ENCODE peak calls at places on chromosomes 6 and 20, in six cellular contexts. One of them, this sample, is unnamed.

GRCh38 chr6:13834762-13835161 is 20.4 kb upstream of the MCUR1 start:
- DNase-seq in osteocyte: peak
- DNase-seq in stimulated activated CD4-positive, alpha-beta T cell treated with anti-CD3 and anti-CD28 coated beads, TNF-alpha, amount 100 ng/mL, for 24 hours: no peak
- DNase-seq in naive thymus-derived CD4-positive, alpha-beta T cell: no peak
- DNase-seq in NCI-H1436: no peak
- DNase-seq in A549: no peak
- DNase-seq in this sample: no peak

GRCh38 chr20:31666258-31667042 is 28.7 kb downstream of the COX4I2 start:
- DNase-seq in naive thymus-derived CD4-positive, alpha-beta T cell: no peak
- DNase-seq in A549: no peak
- DNase-seq in stimulated activated CD4-positive, alpha-beta T cell treated with anti-CD3 and anti-CD28 coated beads, TNF-alpha, amount 100 ng/mL, for 24 hours: no peak
- DNase-seq in osteocyte: no peak
- DNase-seq in NCI-H1436: no peak
- DNase-seq in this sample: no peak

GRCh38 chr6:41755895-41756294 is 8.7 kb upstream of the PGC start:
- DNase-seq in stimulated activated CD4-positive, alpha-beta T cell treated with anti-CD3 and anti-CD28 coated beads, TNF-alpha, amount 100 ng/mL, for 24 hours: no peak
- DNase-seq in NCI-H1436: no peak
- DNase-seq in osteocyte: no peak
- DNase-seq in A549: no peak
- DNase-seq in naive thymus-derived CD4-positive, alpha-beta T cell: no peak
- DNase-seq in this sample: no peak

GRCh38 chr6:20402181-20403079 is 751 bp downstream of the E2F3 start:
- DNase-seq in naive thymus-derived CD4-positive, alpha-beta T cell: peak
- DNase-seq in stimulated activated CD4-positive, alpha-beta T cell treated with anti-CD3 and anti-CD28 coated beads, TNF-alpha, amount 100 ng/mL, for 24 hours: peak
- DNase-seq in NCI-H1436: peak
- DNase-seq in osteocyte: no peak
- DNase-seq in A549: peak
- DNase-seq in this sample: peak

GRCh38 chr6:6851059-6851658 is 256.6 kb upstream of the RREB1 start:
- DNase-seq in NCI-H1436: no peak
- DNase-seq in naive thymus-derived CD4-positive, alpha-beta T cell: no peak
- DNase-seq in A549: peak
- DNase-seq in osteocyte: no peak
- DNase-seq in stimulated activated CD4-positive, alpha-beta T cell treated with anti-CD3 and anti-CD28 coated beads, TNF-alpha, amount 100 ng/mL, for 24 hours: no peak
- DNase-seq in this sample: peak

GRCh38 chr6:134628154-134628553 is 310.2 kb upstream of the SGK1 start:
- DNase-seq in osteocyte: no peak
- DNase-seq in A549: no peak
- DNase-seq in naive thymus-derived CD4-positive, alpha-beta T cell: no peak
- DNase-seq in NCI-H1436: no peak
- DNase-seq in stimulated activated CD4-positive, alpha-beta T cell treated with anti-CD3 and anti-CD28 coated beads, TNF-alpha, amount 100 ng/mL, for 24 hours: no peak
- DNase-seq in this sample: no peak

GRCh38 chr20:41339957-41340326 is 679 bp upstream of the LPIN3 start:
- DNase-seq in osteocyte: peak
- DNase-seq in naive thymus-derived CD4-positive, alpha-beta T cell: peak
- DNase-seq in A549: peak
- DNase-seq in stimulated activated CD4-positive, alpha-beta T cell treated with anti-CD3 and anti-CD28 coated beads, TNF-alpha, amount 100 ng/mL, for 24 hours: peak
- DNase-seq in NCI-H1436: peak
- DNase-seq in this sample: peak

GRCh38 chr6:45586216-45587171 is 208.8 kb upstream of the SUPT3H start:
- DNase-seq in naive thymus-derived CD4-positive, alpha-beta T cell: peak
- DNase-seq in osteocyte: no peak
- DNase-seq in A549: no peak
- DNase-seq in NCI-H1436: peak
- DNase-seq in stimulated activated CD4-positive, alpha-beta T cell treated with anti-CD3 and anti-CD28 coated beads, TNF-alpha, amount 100 ng/mL, for 24 hours: no peak
- DNase-seq in this sample: no peak

GRCh38 chr6:29945421-29945820 is 3.1 kb downstream of the HLA-A start:
- DNase-seq in naive thymus-derived CD4-positive, alpha-beta T cell: no peak
- DNase-seq in NCI-H1436: no peak
- DNase-seq in stimulated activated CD4-positive, alpha-beta T cell treated with anti-CD3 and anti-CD28 coated beads, TNF-alpha, amount 100 ng/mL, for 24 hours: no peak
- DNase-seq in A549: no peak
- DNase-seq in osteocyte: no peak
- DNase-seq in this sample: no peak

GRCh38 chr6:158312165-158312564 is at the start of gene TULP4:
- DNase-seq in osteocyte: no peak
- DNase-seq in NCI-H1436: no peak
- DNase-seq in A549: no peak
- DNase-seq in stimulated activated CD4-positive, alpha-beta T cell treated with anti-CD3 and anti-CD28 coated beads, TNF-alpha, amount 100 ng/mL, for 24 hours: no peak
- DNase-seq in naive thymus-derived CD4-positive, alpha-beta T cell: no peak
- DNase-seq in this sample: no peak

GRCh38 chr20:34043025-34043424 is 49.3 kb downstream of the RALY start:
- DNase-seq in A549: no peak
- DNase-seq in osteocyte: no peak
- DNase-seq in stimulated activated CD4-positive, alpha-beta T cell treated with anti-CD3 and anti-CD28 coated beads, TNF-alpha, amount 100 ng/mL, for 24 hours: no peak
- DNase-seq in NCI-H1436: no peak
- DNase-seq in naive thymus-derived CD4-positive, alpha-beta T cell: no peak
- DNase-seq in this sample: no peak

GRCh38 chr20:42432931-42433330 is 756.8 kb downstream of the PTPRT start:
- DNase-seq in osteocyte: no peak
- DNase-seq in stimulated activated CD4-positive, alpha-beta T cell treated with anti-CD3 and anti-CD28 coated beads, TNF-alpha, amount 100 ng/mL, for 24 hours: no peak
- DNase-seq in A549: no peak
- DNase-seq in naive thymus-derived CD4-positive, alpha-beta T cell: no peak
- DNase-seq in NCI-H1436: no peak
- DNase-seq in this sample: no peak

GRCh38 chr6:16450285-16450684 is 211.9 kb downstream of the GMPR start:
- DNase-seq in stimulated activated CD4-positive, alpha-beta T cell treated with anti-CD3 and anti-CD28 coated beads, TNF-alpha, amount 100 ng/mL, for 24 hours: no peak
- DNase-seq in naive thymus-derived CD4-positive, alpha-beta T cell: no peak
- DNase-seq in A549: peak
- DNase-seq in osteocyte: no peak
- DNase-seq in NCI-H1436: no peak
- DNase-seq in this sample: no peak

GRCh38 chr6:1404066-1404712 is 14.8 kb downstream of the FOXF2 start:
- DNase-seq in A549: no peak
- DNase-seq in naive thymus-derived CD4-positive, alpha-beta T cell: no peak
- DNase-seq in stimulated activated CD4-positive, alpha-beta T cell treated with anti-CD3 and anti-CD28 coated beads, TNF-alpha, amount 100 ng/mL, for 24 hours: no peak
- DNase-seq in NCI-H1436: no peak
- DNase-seq in osteocyte: no peak
- DNase-seq in this sample: no peak

GRCh38 chr6:84773431-84774173 is 9.2 kb upstream of the TBX18 start:
- DNase-seq in A549: peak
- DNase-seq in stimulated activated CD4-positive, alpha-beta T cell treated with anti-CD3 and anti-CD28 coated beads, TNF-alpha, amount 100 ng/mL, for 24 hours: no peak
- DNase-seq in osteocyte: no peak
- DNase-seq in naive thymus-derived CD4-positive, alpha-beta T cell: no peak
- DNase-seq in NCI-H1436: no peak
- DNase-seq in this sample: no peak

GRCh38 chr6:51929934-51930574 is 157.4 kb downstream of the PKHD1 start:
- DNase-seq in osteocyte: no peak
- DNase-seq in NCI-H1436: no peak
- DNase-seq in A549: no peak
- DNase-seq in naive thymus-derived CD4-positive, alpha-beta T cell: no peak
- DNase-seq in stimulated activated CD4-positive, alpha-beta T cell treated with anti-CD3 and anti-CD28 coated beads, TNF-alpha, amount 100 ng/mL, for 24 hours: no peak
- DNase-seq in this sample: no peak

GRCh38 chr20:59725476-59726119 is 121.3 kb downstream of the PHACTR3 start:
- DNase-seq in stimulated activated CD4-positive, alpha-beta T cell treated with anti-CD3 and anti-CD28 coated beads, TNF-alpha, amount 100 ng/mL, for 24 hours: no peak
- DNase-seq in naive thymus-derived CD4-positive, alpha-beta T cell: no peak
- DNase-seq in NCI-H1436: no peak
- DNase-seq in osteocyte: peak
- DNase-seq in A549: no peak
- DNase-seq in this sample: no peak

GRCh38 chr6:38789256-38789655 is 74.1 kb downstream of the DNAH8 start:
- DNase-seq in A549: no peak
- DNase-seq in NCI-H1436: no peak
- DNase-seq in naive thymus-derived CD4-positive, alpha-beta T cell: no peak
- DNase-seq in osteocyte: no peak
- DNase-seq in stimulated activated CD4-positive, alpha-beta T cell treated with anti-CD3 and anti-CD28 coated beads, TNF-alpha, amount 100 ng/mL, for 24 hours: no peak
- DNase-seq in this sample: no peak

GRCh38 chr6:150894935-150895686 is 29.6 kb downstream of the MTHFD1L start:
- DNase-seq in osteocyte: no peak
- DNase-seq in stimulated activated CD4-positive, alpha-beta T cell treated with anti-CD3 and anti-CD28 coated beads, TNF-alpha, amount 100 ng/mL, for 24 hours: no peak
- DNase-seq in A549: peak
- DNase-seq in naive thymus-derived CD4-positive, alpha-beta T cell: peak
- DNase-seq in NCI-H1436: no peak
- DNase-seq in this sample: no peak

GRCh38 chr6:108768792-108769524 is 79.3 kb upstream of the ARMC2 start:
- DNase-seq in stimulated activated CD4-positive, alpha-beta T cell treated with anti-CD3 and anti-CD28 coated beads, TNF-alpha, amount 100 ng/mL, for 24 hours: no peak
- DNase-seq in A549: no peak
- DNase-seq in naive thymus-derived CD4-positive, alpha-beta T cell: no peak
- DNase-seq in NCI-H1436: no peak
- DNase-seq in osteocyte: peak
- DNase-seq in this sample: no peak

GRCh38 chr20:33499347-33499746 is 9.5 kb downstream of the CBFA2T2 start:
- DNase-seq in osteocyte: no peak
- DNase-seq in stimulated activated CD4-positive, alpha-beta T cell treated with anti-CD3 and anti-CD28 coated beads, TNF-alpha, amount 100 ng/mL, for 24 hours: no peak
- DNase-seq in naive thymus-derived CD4-positive, alpha-beta T cell: no peak
- DNase-seq in NCI-H1436: no peak
- DNase-seq in A549: no peak
- DNase-seq in this sample: no peak

GRCh38 chr20:22460231-22460630 is 124.1 kb downstream of the FOXA2 start:
- DNase-seq in naive thymus-derived CD4-positive, alpha-beta T cell: no peak
- DNase-seq in NCI-H1436: no peak
- DNase-seq in stimulated activated CD4-positive, alpha-beta T cell treated with anti-CD3 and anti-CD28 coated beads, TNF-alpha, amount 100 ng/mL, for 24 hours: no peak
- DNase-seq in A549: no peak
- DNase-seq in osteocyte: no peak
- DNase-seq in this sample: no peak

This sample was measured in SJSA1.